ENCODE peak calls at places on chromosomes 6 and 20, in four cellular contexts. R is endothelial cell of umbilical vein, Z is activated gamma-delta T cell treated with Interleukin-2 at 50 U/mL for 16 hours, M is kidney epithelial cell. V is an unnamed sample.

GRCh38 chr20:8356850-8357249 is 224.8 kb downstream of the PLCB1 start:
- DNase-seq in R (no peak), Z (no peak), M (no peak), V (no peak)

GRCh38 chr20:49676581-49677291 is 36.9 kb downstream of the B4GALT5 start:
- DNase-seq in R (peak), Z (peak), M (no peak), V (peak)

GRCh38 chr20:6768228-6769185 is 1.0 kb downstream of the BMP2 start:
- DNase-seq in R (peak), Z (no peak), M (no peak), V (peak)

GRCh38 chr6:124961784-124962611 is at the start of gene RNF217:
- DNase-seq in R (peak), Z (no peak), M (no peak), V (peak)

GRCh38 chr20:31712564-31713311 is 9.9 kb downstream of the BCL2L1 start:
- DNase-seq in R (peak), Z (no peak), M (peak), V (peak)

GRCh38 chr20:51931321-51931720 is 129.0 kb upstream of the SALL4 start:
- DNase-seq in R (no peak), Z (no peak), M (no peak), V (no peak)

GRCh38 chr6:5012531-5012930 is 8.7 kb upstream of the RPP40 start:
- DNase-seq in R (peak), Z (no peak), M (no peak), V (peak)

GRCh38 chr6:151675746-151676459 is 131.6 kb upstream of the ESR1 start:
- DNase-seq in R (peak), Z (peak), M (no peak), V (peak)

GRCh38 chr20:54345301-54345724 is 130.1 kb upstream of the DOK5 start:
- DNase-seq in R (peak), Z (no peak), M (peak), V (peak)

GRCh38 chr20:54651252-54651651 is 175.9 kb downstream of the DOK5 start:
- DNase-seq in R (no peak), Z (no peak), M (no peak), V (no peak)

GRCh38 chr6:157982580-157983438 is 1.1 kb downstream of the SYNJ2 start:
- DNase-seq in R (peak), Z (no peak), M (no peak), V (peak)

GRCh38 chr6:41846666-41847237 is 48.4 kb downstream of the USP49 start:
- DNase-seq in R (peak), Z (peak), M (peak), V (peak)

V was measured in GM23248.